ENCODE peak calls at places on chromosomes 13 and 19, in ten cellular contexts. U is heart left ventricle, D is AG09309, M is cardiac fibroblast, B is breast epithelium, H is IMR-90, I is AG10803, L is NB4, K is adrenal gland, C is AG04449. N is an unnamed sample.

GRCh38 chr13:42571895-42572294 is 2.1 kb upstream of the TNFSF11 start:
- DNase-seq in U (no peak), D (no peak), M (no peak), B (no peak), H (no peak), I (no peak), L (no peak), K (no peak), C (no peak), N (no peak)

GRCh38 chr19:18605546-18606280 is 886 bp downstream of the CRLF1 start:
- DNase-seq in U (no peak), D (no peak), M (no peak), B (no peak), H (no peak), I (no peak), L (no peak), K (no peak), C (no peak), N (no peak)

GRCh38 chr19:36041831-36042230 is 9.2 kb upstream of the CLIP3 start:
- DNase-seq in U (no peak), D (peak), M (peak), B (no peak), H (peak), I (peak), L (no peak), K (no peak), C (peak), N (no peak)

GRCh38 chr19:35154535-35155406 is at the start of gene FXYD5:
- DNase-seq in U (peak), D (peak), M (peak), B (peak), H (peak), I (peak), L (peak), K (peak), C (peak), N (peak)

GRCh38 chr19:31110331-31110730 is 238.9 kb downstream of the TSHZ3 start:
- DNase-seq in U (no peak), D (peak), M (peak), B (no peak), H (peak), I (peak), L (peak), K (no peak), C (no peak), N (no peak)

GRCh38 chr19:7542556-7543348 is 7.2 kb downstream of the PNPLA6 start:
- DNase-seq in U (no peak), D (no peak), M (no peak), B (no peak), H (no peak), I (no peak), L (no peak), K (no peak), C (no peak), N (no peak)

GRCh38 chr13:45782327-45783045 is 69.1 kb downstream of the SIAH3 start:
- DNase-seq in U (no peak), D (no peak), M (no peak), B (no peak), H (no peak), I (no peak), L (peak), K (no peak), C (no peak), N (no peak)

GRCh38 chr13:27427663-27428062 is 3.2 kb downstream of the GTF3A start:
- DNase-seq in U (no peak), D (no peak), M (no peak), B (no peak), H (no peak), I (peak), L (no peak), K (peak), C (no peak), N (no peak)

GRCh38 chr19:41328157-41328817 is 18.3 kb downstream of the CCDC97 start:
- DNase-seq in U (no peak), D (no peak), M (no peak), B (no peak), H (peak), I (no peak), L (no peak), K (peak), C (no peak), N (no peak)

GRCh38 chr19:35013047-35013819 is 13.1 kb downstream of the GRAMD1A start:
- DNase-seq in U (peak), D (no peak), M (peak), B (no peak), H (peak), I (peak), L (peak), K (peak), C (no peak), N (peak)

DNA sequence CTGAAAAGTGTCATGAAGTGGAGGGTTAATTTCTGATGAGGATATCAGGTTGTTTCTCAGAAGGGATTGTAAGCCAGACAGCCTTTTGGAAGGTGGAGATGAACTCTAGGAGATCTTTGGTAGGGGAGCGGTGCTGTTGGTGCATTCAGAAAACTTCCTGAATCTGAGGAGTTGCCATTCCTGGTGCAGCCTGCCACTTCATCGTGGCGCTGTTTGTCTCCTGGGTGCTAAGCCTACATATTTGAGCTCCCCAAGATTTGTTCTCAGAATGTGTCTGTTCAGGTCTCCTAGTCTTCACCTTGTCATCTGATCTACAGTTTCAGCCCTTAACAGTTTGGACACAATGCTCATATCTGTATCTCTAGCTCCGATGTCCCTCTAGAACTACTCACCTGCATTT is 285.6 kb downstream of the MTUS2 start:
- DNase-seq in U (no peak), D (no peak), M (no peak), B (no peak), H (no peak), I (no peak), L (peak), K (no peak), C (no peak), N (no peak)
- TF ChIP-seq CTCF in U (no peak), D (no peak), M (no peak), B (no peak), H (no peak), I (no peak), L (peak), K (no peak), C (no peak), N (no peak)

GRCh38 chr19:47794526-47794925 is 9.8 kb downstream of the TPRX1 start:
- DNase-seq in U (no peak), D (no peak), M (no peak), B (no peak), H (no peak), I (no peak), L (no peak), K (no peak), C (no peak), N (no peak)

GRCh38 chr19:47786566-47786965 is 8.1 kb downstream of the SELENOW start:
- DNase-seq in U (no peak), D (no peak), M (no peak), B (no peak), H (no peak), I (no peak), L (no peak), K (no peak), C (no peak), N (no peak)

GRCh38 chr19:47792616-47793015 is 11.7 kb downstream of the TPRX1 start:
- DNase-seq in U (no peak), D (no peak), M (no peak), B (no peak), H (no peak), I (no peak), L (no peak), K (no peak), C (no peak), N (no peak)

DNA sequence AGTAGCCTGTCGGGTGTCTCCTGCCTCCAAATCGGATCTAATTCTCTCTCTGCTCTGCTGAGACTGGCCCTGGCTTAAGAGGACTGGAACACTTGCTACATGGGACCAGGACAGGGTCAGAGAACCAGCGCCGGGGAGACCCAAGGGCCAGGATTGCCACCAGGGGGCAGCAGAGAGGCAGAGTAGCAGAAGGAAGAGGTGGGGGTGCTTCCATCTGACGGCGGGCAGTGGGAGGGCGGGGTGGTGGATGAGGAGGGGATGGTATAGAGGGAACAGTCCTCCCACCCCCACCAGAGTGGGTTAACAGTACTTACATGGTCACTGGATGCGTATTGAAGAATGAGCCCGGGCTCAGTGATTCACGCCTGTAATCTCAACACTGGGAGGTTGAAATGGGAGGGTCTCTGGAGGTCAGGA is 11.9 kb downstream of the SELENOW start:
- DNase-seq in U (peak), D (no peak), M (peak), B (peak), H (peak), I (peak), L (peak), K (peak), C (no peak), N (peak)
- TF ChIP-seq CTCF in U (peak), D (peak), M (peak), B (peak), H (peak), I (peak), L (peak), K (peak), C (peak), N (peak)

DNA sequence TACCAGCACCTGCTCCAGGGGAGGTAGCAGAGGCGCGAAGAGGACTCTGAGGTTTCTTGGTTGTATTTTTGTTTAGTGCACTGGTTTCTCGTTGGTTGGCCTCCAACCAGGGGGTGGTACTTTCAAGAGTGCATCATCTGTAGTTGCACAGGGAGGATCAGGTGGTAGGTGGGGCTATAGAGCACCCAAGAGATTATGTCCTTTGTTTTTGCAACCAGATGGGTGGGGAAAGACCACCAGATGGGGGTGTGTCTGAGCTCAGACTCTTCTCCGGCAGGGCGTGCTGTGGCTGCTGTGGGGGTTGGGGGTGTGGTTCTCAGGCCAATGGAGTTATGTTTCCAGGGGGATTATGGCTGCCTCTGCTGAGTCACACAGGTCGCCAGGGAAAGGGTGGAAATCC is 254.4 kb upstream of the KLF12 start:
- DNase-seq in U (no peak), D (no peak), M (no peak), B (no peak), H (no peak), I (no peak), L (no peak), K (no peak), C (no peak), N (no peak)
- TF ChIP-seq CTCF in U (no peak), D (no peak), M (no peak), B (no peak), H (no peak), I (no peak), L (no peak), K (no peak), C (no peak), N (no peak)

GRCh38 chr13:109427695-109428094 is 358.7 kb downstream of the IRS2 start:
- DNase-seq in U (no peak), D (no peak), M (no peak), B (no peak), H (no peak), I (no peak), L (no peak), K (no peak), C (no peak), N (no peak)
- TF ChIP-seq CTCF in U (no peak), D (no peak), M (no peak), B (no peak), H (no peak), I (no peak), L (no peak), K (peak), C (no peak), N (no peak)

GRCh38 chr13:52669677-52670076 is 17.0 kb downstream of the SUGT1 start:
- DNase-seq in U (no peak), D (no peak), M (no peak), B (no peak), H (no peak), I (no peak), L (no peak), K (no peak), C (no peak), N (no peak)
- TF ChIP-seq CTCF in U (no peak), D (no peak), M (no peak), B (no peak), H (no peak), I (no peak), L (no peak), K (peak), C (no peak), N (peak)

DNA sequence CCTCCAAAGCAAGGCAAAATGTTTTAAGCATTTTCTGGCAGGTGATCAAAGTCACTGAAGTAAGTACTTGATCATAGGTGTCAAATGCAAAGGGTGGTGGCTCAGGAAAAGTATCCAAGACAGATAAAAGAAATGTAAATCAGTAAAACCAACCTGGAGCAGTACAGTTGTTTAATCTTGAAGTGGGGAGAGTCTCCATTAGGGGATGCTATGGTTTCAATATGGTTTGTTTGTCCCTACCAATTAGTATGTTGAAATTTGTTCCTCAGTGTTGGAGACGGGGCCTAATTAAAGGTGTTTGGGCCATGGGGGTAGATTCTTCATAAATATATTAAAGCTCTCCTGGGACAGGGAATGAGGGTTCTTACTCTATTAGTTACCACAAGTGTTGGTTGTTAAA is 1781.7 kb upstream of the PRR20A start:
- DNase-seq in U (no peak), D (no peak), M (no peak), B (no peak), H (no peak), I (no peak), L (no peak), K (no peak), C (no peak), N (no peak)
- TF ChIP-seq CTCF in U (no peak), D (no peak), M (no peak), B (no peak), H (no peak), I (no peak), L (no peak), K (no peak), C (no peak), N (no peak)

N was measured in mesothelial cell of epicardium.